ENCODE peak calls at places on chromosomes 11 and 22, in seven cellular contexts. Q is transverse colon, E is tibial nerve, N is IMR-90, P is body of pancreas, Z is RWPE2, U is neuronal stem cell. D is an unnamed sample. For H3K4me1, H3K27me3 and H3K36me3, the result is how much of the 10 kb centered on the place peaks cover.

GRCh38 chr11:22076215-22076930 is 116.5 kb upstream of the ANO5 start:
- DNase-seq in P (no peak), U (no peak), Q (no peak), Z (no peak), E (no peak), N (no peak), D (no peak)

GRCh38 chr22:32177221-32177765 is 18.2 kb upstream of the C22orf42 start:
- DNase-seq in N (no peak), U (no peak), Q (no peak), Z (no peak), E (no peak), P (no peak), D (no peak)

GRCh38 chr11:61763930-61764605 is 11.6 kb downstream of the MYRF start:
- DNase-seq in Z (no peak), N (no peak), U (no peak), Q (no peak), E (no peak), P (no peak), D (no peak)

GRCh38 chr11:75126564-75126963 is 24.3 kb upstream of the SLCO2B1 start:
- DNase-seq in Q (no peak), U (no peak), N (no peak), Z (no peak), P (no peak), E (no peak), D (no peak)

GRCh38 chr11:10456519-10456918 is 1.5 kb downstream of the AMPD3 start:
- DNase-seq in N (no peak), E (no peak), U (no peak), P (no peak), Q (no peak), Z (no peak), D (no peak)

GRCh38 chr11:120212259-120212888 is 1.5 kb downstream of the OAF start:
- DNase-seq in U (no peak), P (no peak), N (peak), E (no peak), Z (no peak), Q (no peak), D (no peak)

GRCh38 chr11:15707971-15708370 is 593.2 kb downstream of the INSC start:
- DNase-seq in E (peak), N (peak), Q (peak), P (peak), U (no peak), Z (no peak), D (no peak)

GRCh38 chr11:16982809-16983208 is 31.4 kb downstream of the PLEKHA7 start:
- DNase-seq in N (no peak), U (no peak), Q (no peak), P (no peak), Z (no peak), E (no peak), D (no peak)

GRCh38 chr11:28528217-28528616 is 420.0 kb downstream of the METTL15 start:
- DNase-seq in P (no peak), Q (no peak), Z (no peak), E (no peak), U (no peak), N (no peak), D (no peak)

GRCh38 chr11:14317659-14318325 is 41.2 kb downstream of the RRAS2 start:
- DNase-seq in U (no peak), Z (no peak), N (no peak), E (no peak), Q (no peak), P (no peak), D (no peak)

GRCh38 chr11:10354389-10354788 is 49.5 kb downstream of the ADM start:
- DNase-seq in U (no peak), N (no peak), P (no peak), Z (no peak), Q (no peak), E (no peak), D (no peak)

GRCh38 chr22:39132281-39132680 is 20.2 kb downstream of the CBX7 start:
- DNase-seq in Z (no peak), E (no peak), U (no peak), Q (no peak), P (no peak), N (no peak), D (no peak)

GRCh38 chr11:68469122-68469521 is 8.6 kb downstream of the PPP6R3 start:
- DNase-seq in N (peak), Q (no peak), U (no peak), Z (no peak), P (no peak), E (no peak), D (no peak)

GRCh38 chr11:130600139-130600538 is 151.7 kb downstream of the ADAMTS15 start:
- DNase-seq in N (peak), Z (no peak), P (no peak), E (no peak), U (no peak), Q (no peak), D (no peak)

GRCh38 chr11:33942954-33943353 is 51.1 kb upstream of the LMO2 start:
- DNase-seq in Z (no peak), Q (no peak), E (no peak), P (no peak), U (no peak), N (peak), D (no peak)

GRCh38 chr11:75583710-75584658 is 21.9 kb downstream of the SERPINH1 start:
- DNase-seq in N (peak), Z (no peak), U (peak), P (peak), Q (peak), E (peak), D (no peak)

GRCh38 chr22:23534851-23535717 is 45.0 kb downstream of the IGLL1 start:
- DNase-seq in U (no peak), E (no peak), Q (no peak), N (no peak), P (no peak), Z (peak), D (no peak)

GRCh38 chr11:15839061-15839460 is 517.3 kb downstream of the SOX6 start:
- DNase-seq in Q (no peak), N (no peak), Z (no peak), U (no peak), P (no peak), E (no peak), D (no peak)

GRCh38 chr11:111372538-111372937 is 6.5 kb downstream of the POU2AF1 start:
- DNase-seq in Q (no peak), E (no peak), N (no peak), Z (no peak), U (no peak), P (no peak), D (no peak)

GRCh38 chr11:111370270-111370901 is 8.7 kb downstream of the POU2AF1 start:
- DNase-seq in Z (no peak), U (no peak), P (no peak), Q (no peak), E (no peak), N (no peak), D (no peak)

GRCh38 chr11:111370902-111371578 is 8.0 kb downstream of the POU2AF1 start:
- DNase-seq in N (no peak), P (peak), Q (no peak), U (no peak), Z (no peak), E (no peak), D (no peak)

GRCh38 chr11:111376453-111376871 is 2.6 kb downstream of the POU2AF1 start:
- DNase-seq in Q (no peak), E (no peak), P (no peak), U (no peak), N (no peak), Z (no peak), D (no peak)

DNA sequence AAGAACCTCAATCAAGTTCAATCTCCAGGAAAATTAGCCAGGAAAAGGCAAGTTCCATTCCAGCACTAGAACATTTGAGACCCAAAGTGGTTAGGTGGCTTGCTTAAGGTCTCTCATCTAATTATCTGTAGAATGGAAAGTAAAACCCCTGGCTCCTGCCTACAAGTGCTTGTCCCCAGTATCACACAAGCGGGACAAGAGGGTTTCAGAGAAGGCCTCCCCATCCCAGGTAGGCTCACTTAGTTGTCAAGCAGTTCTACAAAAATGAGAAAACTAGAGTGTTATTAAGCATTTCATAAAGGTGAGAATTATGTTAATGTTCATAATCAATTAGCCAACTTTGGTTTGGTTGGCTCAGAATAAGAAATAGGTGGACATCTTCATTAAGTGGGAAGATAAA is 5.5 kb downstream of the POU2AF1 start:
- DNase-seq in Q (no peak), Z (no peak), U (no peak), N (no peak), P (no peak), E (no peak), D (no peak)
- H3K4me1 ChIP-seq in Q (under half), Z (under half), U (under half), N (under half), P (under half), E (under half), D (under half)

GRCh38 chr11:122100222-122101080 is 15.6 kb downstream of the BLID start:
- DNase-seq in Q (peak), Z (no peak), U (no peak), P (peak), E (peak), N (peak), D (no peak)
- H3K27me3 ChIP-seq in Q (under half), Z (under half), U (under half), P (under half), E (under half), N (under half), D (under half)

DNA sequence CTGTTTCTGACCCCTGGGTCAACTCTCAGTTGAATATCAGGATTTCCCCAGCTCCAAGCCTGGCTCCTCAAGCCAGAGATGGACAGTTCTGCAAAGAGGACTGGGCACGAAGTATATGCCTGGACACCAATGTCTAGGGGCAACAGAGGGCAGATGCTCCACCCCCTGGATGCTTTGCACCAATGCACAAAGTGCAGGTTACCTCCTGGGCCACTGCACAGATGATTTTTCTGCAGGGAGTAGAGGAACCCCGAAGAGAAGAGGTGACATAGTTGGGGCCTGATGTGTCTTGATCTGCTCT is 11.6 kb downstream of the TUBA8 start:
- DNase-seq in U (no peak), Z (no peak), E (no peak), Q (no peak), N (no peak), P (no peak), D (no peak)
- H3K36me3 ChIP-seq in U (under half), Z (under half), E (under half), Q (under half), N (under half), P (under half), D (under half)

GRCh38 chr22:27752141-27752540 is 49.4 kb downstream of the MN1 start:
- DNase-seq in N (no peak), Q (no peak), U (no peak), P (no peak), E (no peak), Z (no peak), D (no peak)

GRCh38 chr22:27750866-27751265 is 50.7 kb downstream of the MN1 start:
- DNase-seq in P (no peak), U (no peak), E (no peak), N (no peak), Z (no peak), Q (no peak), D (no peak)

GRCh38 chr22:27749597-27750225 is 51.8 kb downstream of the MN1 start:
- DNase-seq in E (no peak), N (peak), U (no peak), Z (no peak), Q (no peak), P (no peak), D (no peak)

GRCh38 chr22:27752771-27753170 is 48.8 kb downstream of the MN1 start:
- DNase-seq in Q (no peak), U (no peak), P (no peak), N (no peak), E (no peak), Z (peak), D (no peak)

DNA sequence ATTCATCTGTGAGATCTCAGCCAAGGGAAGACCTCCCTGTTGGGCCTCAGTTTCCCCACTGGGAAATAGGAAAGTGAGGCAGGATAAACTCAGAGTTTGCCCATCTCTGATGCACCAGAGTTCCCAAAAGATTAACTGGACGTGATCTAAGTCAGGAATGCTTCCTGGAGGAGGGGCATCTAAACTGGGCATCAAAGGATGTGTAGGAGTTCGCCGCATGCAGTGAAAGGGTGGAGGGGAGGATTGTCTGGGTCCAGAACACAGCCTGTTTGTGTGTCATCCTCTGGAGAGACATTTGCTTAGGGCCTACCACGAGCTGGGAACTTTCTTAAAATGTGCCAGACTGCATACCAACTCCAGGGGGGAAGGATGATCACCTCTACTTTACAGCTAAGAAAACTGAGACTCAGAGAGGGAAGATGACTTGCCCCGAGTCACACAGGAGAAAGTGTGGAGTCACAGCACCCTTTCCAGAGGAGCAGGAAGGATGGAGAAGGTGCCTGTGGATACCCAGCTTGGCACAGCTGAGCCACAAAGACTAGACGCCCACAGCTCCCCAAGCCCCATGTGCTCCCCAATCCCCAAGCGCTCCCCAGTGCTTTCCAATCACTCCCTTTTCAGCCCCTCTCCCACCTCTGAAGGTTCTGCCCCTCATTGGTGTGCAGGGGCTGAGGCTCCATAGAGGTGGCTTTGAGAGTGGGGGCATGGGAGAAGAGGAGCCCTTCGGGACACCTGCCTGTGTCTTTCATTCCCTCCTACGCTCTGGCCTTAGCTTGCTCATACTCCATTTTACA is 50.1 kb downstream of the MN1 start:
- DNase-seq in P (no peak), E (no peak), U (no peak), Z (no peak), Q (no peak), N (no peak), D (no peak)
- H3K4me1 ChIP-seq in P (under half), E (under half), U (under half), Z (half or more), Q (under half), N (under half), D (under half)

GRCh38 chr22:33807465-33807864 is 112.8 kb downstream of the LARGE1 start:
- DNase-seq in E (no peak), N (peak), Q (no peak), U (no peak), Z (no peak), P (no peak), D (no peak)
- H3K27me3 ChIP-seq in E (under half), N (under half), Q (under half), U (under half), Z (under half), P (under half), D (under half)

DNA sequence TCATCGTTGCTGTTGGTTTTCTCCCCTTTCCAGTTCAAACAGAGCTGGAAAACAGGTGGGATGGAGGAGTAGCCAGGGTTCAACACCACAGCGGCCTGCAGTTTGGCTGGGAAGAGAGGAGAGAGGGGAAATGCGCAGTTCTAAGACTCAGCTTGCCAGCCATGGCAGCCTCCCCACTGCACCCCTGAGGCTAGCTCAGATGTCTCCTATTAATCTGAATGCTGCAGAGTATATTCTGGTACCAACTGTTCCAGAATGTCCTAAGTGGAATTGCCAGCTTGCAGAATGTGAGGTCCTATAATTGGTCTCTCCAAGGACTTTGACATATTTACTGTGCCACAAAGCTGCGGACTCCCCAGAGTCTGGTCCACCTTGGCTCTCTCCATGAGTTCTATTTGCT is 32.0 kb downstream of the NEFH start:
- DNase-seq in Q (no peak), P (no peak), Z (no peak), U (no peak), N (no peak), E (no peak), D (no peak)
- H3K36me3 ChIP-seq in Q (half or more), P (under half), Z (half or more), U (half or more), N (half or more), E (under half), D (under half)

GRCh38 chr22:29269230-29269604 is 1.1 kb downstream of the EWSR1 start:
- DNase-seq in Q (no peak), Z (no peak), E (no peak), U (no peak), P (no peak), N (no peak), D (no peak)

GRCh38 chr22:29270475-29271271 is 2.6 kb downstream of the EWSR1 start:
- DNase-seq in U (no peak), P (no peak), N (peak), Q (no peak), Z (no peak), E (no peak), D (peak)

GRCh38 chr22:29267858-29268510 is at the start of the genes EWSR1 and RHBDD3:
- DNase-seq in Z (peak), N (peak), P (peak), U (peak), E (peak), Q (peak), D (peak)

GRCh38 chr22:29268511-29269229 is 602 bp downstream of the EWSR1 start:
- DNase-seq in N (peak), U (peak), Q (peak), E (no peak), Z (no peak), P (peak), D (peak)

GRCh38 chr22:29269731-29270474 is 1.8 kb downstream of the EWSR1 start:
- DNase-seq in N (peak), P (peak), Z (no peak), U (no peak), E (no peak), Q (no peak), D (no peak)
- H3K4me1 ChIP-seq in N (under half), P (half or more), Z (under half), U (under half), E (under half), Q (under half), D (under half)

D was measured in naive thymus-derived CD4-positive, alpha-beta T cell.